ENCODE peak calls at places on chromosomes 12 and 14, in six cellular contexts. One of them, this sample, is unnamed.

GRCh38 chr12:26021534-26021933 is 63.1 kb downstream of the RASSF8 start:
- DNase-seq in NB4: no peak
- DNase-seq in IMR-90: no peak
- DNase-seq in ovary: no peak
- DNase-seq in adrenal gland: no peak
- DNase-seq in uterus: no peak
- DNase-seq in this sample: no peak

GRCh38 chr12:31506907-31507306 is 84.0 kb downstream of the DENND5B start:
- DNase-seq in IMR-90: peak; percentile 63
- DNase-seq in adrenal gland: no peak
- DNase-seq in uterus: no peak
- DNase-seq in NB4: no peak
- DNase-seq in ovary: no peak
- DNase-seq in this sample: no peak

GRCh38 chr12:7114851-7115250 is 5.8 kb upstream of the C1RL start:
- DNase-seq in uterus: no peak
- DNase-seq in adrenal gland: no peak
- DNase-seq in IMR-90: no peak
- DNase-seq in NB4: no peak
- DNase-seq in ovary: no peak
- DNase-seq in this sample: no peak

GRCh38 chr14:93747102-93747501 is 41.2 kb downstream of the PRIMA1 start:
- DNase-seq in IMR-90: no peak
- DNase-seq in adrenal gland: no peak
- DNase-seq in NB4: no peak
- DNase-seq in ovary: no peak
- DNase-seq in uterus: no peak
- DNase-seq in this sample: no peak

GRCh38 chr12:54439521-54440255 is 20.6 kb upstream of the ITGA5 start:
- DNase-seq in uterus: no peak
- DNase-seq in IMR-90: peak; percentile 86
- DNase-seq in adrenal gland: peak; percentile 31
- DNase-seq in ovary: no peak
- DNase-seq in NB4: peak; percentile 79
- DNase-seq in this sample: no peak

GRCh38 chr14:37584211-37585100 is 10.6 kb downstream of the FOXA1 start:
- DNase-seq in IMR-90: no peak
- DNase-seq in uterus: no peak
- DNase-seq in ovary: no peak
- DNase-seq in adrenal gland: no peak
- DNase-seq in NB4: no peak
- DNase-seq in this sample: no peak

GRCh38 chr12:65517656-65518210 is 239.2 kb downstream of the MSRB3 start:
- DNase-seq in uterus: no peak
- DNase-seq in NB4: no peak
- DNase-seq in adrenal gland: no peak
- DNase-seq in ovary: no peak
- DNase-seq in IMR-90: no peak
- DNase-seq in this sample: no peak

GRCh38 chr14:43204816-43205215 is 1302.3 kb downstream of the FSCB start:
- DNase-seq in NB4: no peak
- DNase-seq in ovary: no peak
- DNase-seq in IMR-90: no peak
- DNase-seq in uterus: no peak
- DNase-seq in adrenal gland: no peak
- DNase-seq in this sample: no peak

GRCh38 chr12:60072911-60073310 is 477.1 kb downstream of the SLC16A7 start:
- DNase-seq in adrenal gland: no peak
- DNase-seq in uterus: no peak
- DNase-seq in IMR-90: peak; percentile 67
- DNase-seq in NB4: no peak
- DNase-seq in ovary: no peak
- DNase-seq in this sample: no peak

GRCh38 chr12:43655586-43655985 is 103.0 kb downstream of the PUS7L start:
- DNase-seq in adrenal gland: no peak
- DNase-seq in NB4: peak; percentile 35
- DNase-seq in uterus: no peak
- DNase-seq in ovary: no peak
- DNase-seq in IMR-90: peak; percentile 39
- DNase-seq in this sample: no peak

GRCh38 chr14:29215853-29216252 is 449.3 kb downstream of the FOXG1 start:
- DNase-seq in NB4: no peak
- DNase-seq in IMR-90: no peak
- DNase-seq in uterus: no peak
- DNase-seq in adrenal gland: no peak
- DNase-seq in ovary: no peak
- DNase-seq in this sample: no peak

GRCh38 chr14:31576949-31577348 is 15.7 kb downstream of the NUBPL start:
- DNase-seq in adrenal gland: no peak
- DNase-seq in IMR-90: no peak
- DNase-seq in ovary: no peak
- DNase-seq in uterus: no peak
- DNase-seq in NB4: no peak
- DNase-seq in this sample: no peak

GRCh38 chr14:79278286-79278797 is 933.0 kb downstream of the DIO2 start:
- DNase-seq in ovary: no peak
- DNase-seq in adrenal gland: no peak
- DNase-seq in NB4: no peak
- DNase-seq in IMR-90: no peak
- DNase-seq in uterus: peak; percentile 15
- DNase-seq in this sample: no peak

GRCh38 chr14:89356927-89357326 is 60.1 kb downstream of the FOXN3 start:
- DNase-seq in ovary: no peak
- DNase-seq in uterus: no peak
- DNase-seq in adrenal gland: no peak
- DNase-seq in NB4: no peak
- DNase-seq in IMR-90: no peak
- DNase-seq in this sample: no peak

GRCh38 chr12:91722072-91722471 is 423.6 kb downstream of the BTG1 start:
- DNase-seq in IMR-90: no peak
- DNase-seq in ovary: no peak
- DNase-seq in NB4: no peak
- DNase-seq in adrenal gland: no peak
- DNase-seq in uterus: no peak
- DNase-seq in this sample: no peak

GRCh38 chr12:96015672-96016071 is 19.5 kb upstream of the HAL start:
- DNase-seq in ovary: no peak
- DNase-seq in adrenal gland: peak; percentile 25
- DNase-seq in uterus: no peak
- DNase-seq in IMR-90: peak; percentile 22
- DNase-seq in NB4: peak; percentile 43
- DNase-seq in this sample: no peak

GRCh38 chr12:55467836-55468235 is 2.1 kb downstream of the OR6C70 start:
- DNase-seq in uterus: no peak
- DNase-seq in NB4: no peak
- DNase-seq in ovary: no peak
- DNase-seq in IMR-90: no peak
- DNase-seq in adrenal gland: no peak
- DNase-seq in this sample: no peak

GRCh38 chr14:101201535-101202125 is 298.1 kb upstream of the RTL1 start:
- DNase-seq in IMR-90: no peak
- DNase-seq in adrenal gland: no peak
- DNase-seq in uterus: peak; percentile 8
- DNase-seq in ovary: no peak
- DNase-seq in NB4: no peak
- DNase-seq in this sample: no peak

GRCh38 chr12:89999699-90000505 is 291.3 kb upstream of the ATP2B1 start:
- DNase-seq in NB4: no peak
- DNase-seq in uterus: no peak
- DNase-seq in adrenal gland: no peak
- DNase-seq in ovary: no peak
- DNase-seq in IMR-90: peak; percentile 65
- DNase-seq in this sample: no peak

GRCh38 chr12:116601524-116601923 is 42.3 kb downstream of the MAP1LC3B2 start:
- DNase-seq in ovary: no peak
- DNase-seq in uterus: no peak
- DNase-seq in IMR-90: peak; percentile 46
- DNase-seq in NB4: peak; percentile 97
- DNase-seq in adrenal gland: no peak
- DNase-seq in this sample: peak; percentile 55

GRCh38 chr12:5210918-5211290 is 167.2 kb downstream of the KCNA5 start:
- DNase-seq in IMR-90: no peak
- DNase-seq in NB4: no peak
- DNase-seq in uterus: no peak
- DNase-seq in ovary: no peak
- DNase-seq in adrenal gland: no peak
- DNase-seq in this sample: no peak
- TF ChIP-seq POLR2A in IMR-90: no peak
- TF ChIP-seq POLR2A in NB4: no peak
- TF ChIP-seq POLR2A in uterus: no peak
- TF ChIP-seq POLR2A in ovary: no peak
- TF ChIP-seq POLR2A in adrenal gland: no peak
- TF ChIP-seq POLR2A in this sample: no peak

GRCh38 chr12:49060237-49061156 is at the start of gene KMT2D:
- DNase-seq in adrenal gland: peak; percentile 94
- DNase-seq in uterus: peak; percentile 93
- DNase-seq in ovary: peak; percentile 93
- DNase-seq in NB4: peak; percentile 98
- DNase-seq in IMR-90: peak; percentile 96
- DNase-seq in this sample: peak; percentile 90
- TF ChIP-seq POLR2A in adrenal gland: no peak
- TF ChIP-seq POLR2A in uterus: peak; percentile 57
- TF ChIP-seq POLR2A in ovary: peak; percentile 66
- TF ChIP-seq POLR2A in NB4: peak; percentile 64
- TF ChIP-seq POLR2A in IMR-90: peak; percentile 48
- TF ChIP-seq POLR2A in this sample: peak; percentile 36

GRCh38 chr12:109573029-109573913 is at the start of the genes MMAB and MVK:
- DNase-seq in adrenal gland: peak; percentile 100
- DNase-seq in ovary: peak; percentile 98
- DNase-seq in IMR-90: peak; percentile 99
- DNase-seq in NB4: peak; percentile 100
- DNase-seq in uterus: peak; percentile 99
- DNase-seq in this sample: peak; percentile 99
- TF ChIP-seq POLR2A in adrenal gland: peak; percentile 65
- TF ChIP-seq POLR2A in ovary: peak; percentile 88
- TF ChIP-seq POLR2A in IMR-90: peak; percentile 49
- TF ChIP-seq POLR2A in NB4: peak; percentile 76
- TF ChIP-seq POLR2A in uterus: peak; percentile 21
- TF ChIP-seq POLR2A in this sample: peak; percentile 59

GRCh38 chr14:67819563-67820411 is at the start of gene RAD51B:
- DNase-seq in uterus: peak; percentile 86
- DNase-seq in adrenal gland: peak; percentile 85
- DNase-seq in NB4: peak; percentile 85
- DNase-seq in ovary: peak; percentile 87
- DNase-seq in IMR-90: peak; percentile 79
- DNase-seq in this sample: peak; percentile 57
- TF ChIP-seq POLR2A in uterus: no peak
- TF ChIP-seq POLR2A in adrenal gland: no peak
- TF ChIP-seq POLR2A in NB4: peak; percentile 46
- TF ChIP-seq POLR2A in ovary: peak; percentile 28
- TF ChIP-seq POLR2A in IMR-90: no peak
- TF ChIP-seq POLR2A in this sample: no peak

DNA sequence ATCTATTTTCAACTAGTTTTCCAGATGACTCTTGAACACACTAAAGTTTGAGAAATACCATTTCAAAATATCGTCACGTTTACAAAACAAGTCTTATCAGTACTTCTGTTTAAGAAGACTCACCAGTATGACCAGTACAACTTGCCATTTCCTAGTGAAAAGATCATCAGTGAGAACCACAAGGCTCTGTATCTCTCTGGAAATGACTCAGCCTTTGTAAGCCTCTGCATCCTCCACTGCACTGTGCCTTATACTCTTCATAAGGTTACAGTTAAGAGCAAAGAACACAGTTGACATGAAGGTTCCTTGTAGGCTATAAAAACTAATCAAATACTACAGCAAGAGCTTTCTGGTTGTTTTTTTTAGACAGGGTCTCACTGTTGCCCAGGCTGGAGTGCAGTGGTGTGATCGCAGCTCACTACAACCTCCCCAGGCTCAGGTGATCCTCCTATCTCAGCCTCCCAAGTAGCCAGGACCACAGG is 5.7 kb upstream of the VTI1B start:
- DNase-seq in ovary: no peak
- DNase-seq in adrenal gland: no peak
- DNase-seq in NB4: peak; percentile 71
- DNase-seq in uterus: no peak
- DNase-seq in IMR-90: peak; percentile 98
- DNase-seq in this sample: peak; percentile 44
- TF ChIP-seq POLR2A in ovary: no peak
- TF ChIP-seq POLR2A in adrenal gland: no peak
- TF ChIP-seq POLR2A in NB4: no peak
- TF ChIP-seq POLR2A in uterus: no peak
- TF ChIP-seq POLR2A in IMR-90: no peak
- TF ChIP-seq POLR2A in this sample: no peak

DNA sequence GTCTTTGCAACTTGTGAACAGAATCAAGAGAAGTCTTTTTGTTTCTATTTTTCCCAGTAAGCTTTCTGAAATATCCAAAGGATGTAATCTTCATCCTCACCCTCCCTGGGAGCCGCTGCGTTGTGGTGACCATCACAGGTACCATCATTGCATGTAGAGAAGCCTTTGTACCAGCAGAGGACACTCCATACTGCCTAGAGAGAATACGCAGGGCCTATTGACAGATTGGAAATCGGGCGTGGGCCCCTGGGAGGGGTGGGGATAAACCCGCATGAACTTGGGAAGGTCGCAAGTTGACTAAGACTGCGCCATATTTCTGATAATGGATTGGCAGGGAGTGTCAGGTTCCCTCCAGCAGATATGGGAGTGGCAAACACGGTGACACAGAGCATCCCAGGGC is 12.7 kb downstream of the KRT1 start:
- DNase-seq in NB4: no peak
- DNase-seq in ovary: no peak
- DNase-seq in uterus: no peak
- DNase-seq in adrenal gland: no peak
- DNase-seq in IMR-90: no peak
- DNase-seq in this sample: no peak
- TF ChIP-seq POLR2A in NB4: no peak
- TF ChIP-seq POLR2A in ovary: no peak
- TF ChIP-seq POLR2A in uterus: no peak
- TF ChIP-seq POLR2A in adrenal gland: no peak
- TF ChIP-seq POLR2A in IMR-90: no peak
- TF ChIP-seq POLR2A in this sample: no peak